ENCODE peak calls at places on chromosomes 5 and 9, in ten cellular contexts. R is hepatocyte, G is left lung, S is Calu3, V is MM.1S, Q is heart left ventricle, N is WERI-Rb-1, W is heart right ventricle, K is brain microvascular endothelial cell, H is pancreas. Y is an unnamed sample.

GRCh38 chr5:86917117-86917579 is 299.4 kb downstream of the COX7C start:
- DNase-seq in W (no peak), G (no peak), S (peak), R (peak), V (peak), K (peak), H (no peak), N (no peak), Q (no peak), Y (no peak)

GRCh38 chr5:4196744-4197646 is 601.4 kb downstream of the IRX1 start:
- DNase-seq in R (no peak), S (no peak), V (peak), Q (no peak), K (no peak), G (no peak), N (no peak), H (no peak), W (peak), Y (no peak)

GRCh38 chr9:87123830-87124229 is 176.5 kb upstream of the GAS1 start:
- DNase-seq in H (no peak), R (no peak), W (no peak), V (no peak), K (no peak), G (no peak), S (no peak), Q (no peak), N (no peak), Y (no peak)

GRCh38 chr5:137760294-137761019 is 6.3 kb upstream of the HNRNPA0 start:
- DNase-seq in Q (no peak), N (no peak), S (no peak), G (no peak), R (no peak), W (no peak), V (no peak), H (no peak), K (no peak), Y (no peak)

GRCh38 chr9:69433426-69433825 is 108.4 kb downstream of the ENTREP1 start:
- DNase-seq in R (no peak), K (no peak), W (no peak), H (no peak), Q (no peak), S (no peak), V (no peak), N (no peak), G (no peak), Y (no peak)

GRCh38 chr9:127004946-127005769 is 90.6 kb downstream of the RALGPS1 start:
- DNase-seq in W (no peak), G (no peak), H (no peak), S (no peak), R (peak), V (peak), Q (no peak), K (peak), N (no peak), Y (no peak)

GRCh38 chr5:66864240-66864884 is 268.2 kb downstream of the MAST4 start:
- DNase-seq in S (no peak), R (no peak), H (no peak), K (peak), N (peak), G (no peak), V (peak), W (no peak), Q (no peak), Y (peak)

GRCh38 chr9:138078846-138079245 is 201.3 kb downstream of the CACNA1B start:
- DNase-seq in Q (no peak), V (no peak), N (no peak), G (no peak), W (no peak), H (no peak), R (no peak), S (no peak), K (no peak), Y (no peak)

GRCh38 chr9:26426732-26427131 is 465.9 kb downstream of the CAAP1 start:
- DNase-seq in H (no peak), N (peak), Q (no peak), G (no peak), V (no peak), W (no peak), K (no peak), R (no peak), S (no peak), Y (no peak)

GRCh38 chr5:57298985-57299491 is 125.2 kb downstream of the GPBP1 start:
- DNase-seq in H (peak), N (peak), G (no peak), S (peak), R (peak), V (peak), K (peak), W (no peak), Q (peak), Y (peak)

GRCh38 chr5:140795259-140795641 is 598 bp downstream of the PCDHA2 start:
- DNase-seq in Q (no peak), R (peak), H (no peak), W (no peak), G (no peak), S (no peak), N (no peak), K (no peak), V (peak), Y (no peak)

GRCh38 chr5:55993628-55994501 is 898 bp downstream of the IL6ST start:
- DNase-seq in K (no peak), H (no peak), G (no peak), S (no peak), Q (no peak), W (no peak), N (no peak), R (no peak), V (peak), Y (no peak)

GRCh38 chr9:92097997-92098482 is 17.2 kb downstream of the SPTLC1 start:
- DNase-seq in H (peak), R (no peak), S (peak), V (no peak), W (peak), G (peak), K (peak), Q (peak), N (no peak), Y (no peak)

GRCh38 chr5:163079618-163080017 is 357.8 kb upstream of the CCNG1 start:
- DNase-seq in R (no peak), N (peak), Q (no peak), V (peak), S (peak), W (no peak), K (no peak), G (no peak), H (no peak), Y (no peak)
- TF ChIP-seq CTCF in R (no peak), N (peak), Q (no peak), V (peak), S (peak), W (no peak), K (peak), G (no peak), H (no peak), Y (no peak)

DNA sequence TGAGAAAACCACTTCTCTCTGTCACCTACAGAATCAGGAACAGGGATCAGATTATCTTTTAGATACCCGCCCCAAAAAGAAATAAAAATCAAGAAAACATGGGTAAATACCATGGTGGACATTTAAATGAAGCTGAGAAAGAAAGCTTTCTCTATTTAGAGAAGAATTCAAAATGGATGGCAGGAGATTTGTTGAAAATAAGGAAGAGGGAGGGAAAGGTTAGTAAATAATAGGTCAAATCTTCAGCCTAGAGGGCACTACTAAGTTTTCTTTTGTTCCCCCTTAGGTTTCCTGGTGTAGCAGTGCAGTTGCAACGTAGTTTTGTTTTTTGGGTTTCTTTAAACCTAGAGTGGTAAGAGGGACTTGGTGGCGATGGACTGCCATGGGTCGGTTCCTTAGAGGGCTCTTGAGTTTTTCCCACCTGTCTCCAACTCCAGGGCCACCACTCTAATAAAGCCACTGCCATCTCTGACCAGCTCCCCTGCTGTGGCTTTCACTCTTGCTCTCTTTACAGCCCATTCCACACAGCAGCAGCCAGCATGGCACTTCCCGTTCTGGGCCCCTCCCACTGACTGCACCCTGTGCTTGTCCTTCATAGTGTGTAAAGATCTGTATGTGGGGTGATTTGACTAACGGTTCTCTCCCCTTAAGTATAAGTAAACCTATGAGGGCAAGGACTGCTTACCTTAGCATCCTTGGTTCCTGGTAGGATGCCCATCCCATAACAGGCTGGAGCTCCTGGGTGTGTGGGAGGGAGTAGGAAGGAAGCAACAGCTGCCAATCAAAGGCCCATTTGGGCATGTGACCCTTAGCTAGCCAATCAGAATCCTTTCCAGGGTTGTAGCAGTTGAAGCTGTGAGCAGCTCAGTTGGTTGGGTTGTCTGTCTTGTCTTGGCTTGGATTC is 118.3 kb downstream of the SLC1A3 start:
- DNase-seq in V (peak), R (no peak), N (no peak), K (no peak), H (no peak), S (no peak), W (peak), Q (peak), G (peak), Y (no peak)
- TF ChIP-seq CTCF in V (no peak), R (no peak), N (no peak), K (no peak), H (no peak), S (no peak), W (no peak), Q (no peak), G (no peak), Y (no peak)

DNA sequence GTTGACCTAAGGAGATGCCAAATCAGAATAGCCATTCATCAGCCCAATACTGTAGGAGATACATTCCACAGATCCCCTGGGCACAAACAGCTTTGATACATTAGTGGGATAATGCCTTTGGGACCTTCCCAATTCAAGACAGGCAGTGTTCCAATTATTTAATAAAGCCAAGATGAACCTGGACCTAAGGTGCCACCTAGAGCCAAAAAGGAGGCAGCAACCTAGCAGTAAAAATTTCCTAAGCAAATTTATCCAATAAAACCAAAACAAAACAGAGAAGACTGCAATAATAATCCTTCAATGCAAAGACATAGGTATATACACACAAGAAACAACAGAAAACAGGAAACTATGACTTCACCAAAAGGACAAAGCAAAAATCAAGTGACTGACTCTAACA is 253.0 kb downstream of the HINT1 start:
- DNase-seq in G (no peak), K (no peak), Q (no peak), H (no peak), S (no peak), W (no peak), V (no peak), N (no peak), R (no peak), Y (no peak)
- TF ChIP-seq CTCF in G (no peak), K (peak), Q (peak), H (no peak), S (no peak), W (no peak), V (no peak), N (no peak), R (no peak), Y (no peak)

GRCh38 chr5:135747824-135748223 is 86.6 kb upstream of the SLC25A48 start:
- DNase-seq in Q (no peak), G (no peak), N (peak), S (no peak), W (no peak), K (no peak), H (no peak), V (no peak), R (no peak), Y (no peak)

GRCh38 chr5:135753990-135754389 is 80.5 kb upstream of the SLC25A48 start:
- DNase-seq in N (no peak), W (no peak), K (no peak), Q (no peak), R (no peak), G (no peak), H (no peak), S (no peak), V (no peak), Y (no peak)

GRCh38 chr5:135745897-135746500 is 88.5 kb upstream of the SLC25A48 start:
- DNase-seq in N (peak), H (no peak), Q (no peak), R (no peak), W (no peak), G (no peak), S (no peak), K (no peak), V (no peak), Y (no peak)

DNA sequence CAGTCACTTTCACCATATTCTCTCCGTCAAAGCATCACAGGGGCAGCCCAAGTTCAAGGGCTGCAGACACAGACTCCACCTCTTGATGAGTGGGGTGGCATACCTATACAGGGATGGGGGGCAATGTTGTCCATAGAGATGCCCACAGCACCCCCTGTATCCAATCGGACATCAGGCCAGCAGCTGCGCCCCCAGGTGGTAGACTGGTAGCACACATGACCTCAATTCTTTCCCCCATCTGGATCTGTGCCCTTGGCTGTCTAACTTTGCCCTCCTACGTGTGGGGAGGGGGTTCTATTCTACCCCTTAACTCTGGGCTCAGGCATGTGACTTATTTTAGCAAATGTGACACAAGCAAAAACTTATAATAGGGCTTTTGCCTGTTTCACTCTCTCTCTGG is 84.0 kb upstream of the SLC25A48 start:
- DNase-seq in W (no peak), N (no peak), V (no peak), K (no peak), Q (no peak), H (no peak), R (no peak), G (no peak), S (no peak), Y (no peak)
- TF ChIP-seq CTCF in W (no peak), N (peak), V (no peak), K (peak), Q (no peak), H (no peak), R (no peak), G (no peak), S (no peak), Y (peak)

DNA sequence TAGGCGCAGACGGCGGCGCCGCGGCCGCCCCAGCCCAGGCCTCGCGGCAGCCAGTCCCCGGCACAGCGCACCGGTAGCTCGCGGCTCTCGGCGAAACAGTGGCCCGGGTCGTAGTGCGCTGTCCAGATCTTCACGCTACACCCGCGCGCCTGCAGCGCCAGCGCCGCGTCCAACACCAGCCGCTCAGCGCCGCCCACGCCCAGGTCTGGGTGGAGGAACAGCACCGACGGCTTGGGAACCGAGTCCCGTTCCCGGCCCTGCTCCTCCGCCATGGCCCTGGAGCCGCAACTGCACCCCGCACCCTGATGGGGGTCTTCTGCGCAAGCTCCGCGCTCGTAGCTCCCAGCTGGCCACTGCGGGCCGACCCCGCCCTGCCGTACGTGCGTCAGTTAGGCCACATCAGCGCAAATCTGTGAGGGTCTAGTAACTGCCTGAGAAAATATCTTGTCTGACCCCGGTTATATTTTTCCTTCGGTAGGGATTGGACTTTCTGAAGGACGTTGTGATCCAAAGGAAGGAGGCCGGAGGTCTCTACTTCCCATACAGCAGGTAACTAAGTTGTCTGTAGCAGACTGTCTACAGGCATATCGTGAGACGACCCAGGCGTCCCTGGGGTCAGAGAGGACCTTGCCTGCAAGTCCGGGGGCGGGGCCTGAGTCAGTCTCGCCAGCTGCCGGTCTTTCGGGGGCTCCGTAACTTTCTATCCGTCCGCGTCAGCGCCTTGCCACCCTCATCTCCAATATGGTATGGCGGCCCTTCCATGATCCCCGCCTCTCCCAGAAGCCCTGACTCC is at the start of the genes ALG2 and SEC61B:
- DNase-seq in W (peak), Q (peak), N (peak), H (peak), S (peak), K (peak), G (peak), R (peak), V (peak), Y (peak)
- TF ChIP-seq CTCF in W (no peak), Q (no peak), N (no peak), H (no peak), S (no peak), K (no peak), G (no peak), R (no peak), V (no peak), Y (no peak)

DNA sequence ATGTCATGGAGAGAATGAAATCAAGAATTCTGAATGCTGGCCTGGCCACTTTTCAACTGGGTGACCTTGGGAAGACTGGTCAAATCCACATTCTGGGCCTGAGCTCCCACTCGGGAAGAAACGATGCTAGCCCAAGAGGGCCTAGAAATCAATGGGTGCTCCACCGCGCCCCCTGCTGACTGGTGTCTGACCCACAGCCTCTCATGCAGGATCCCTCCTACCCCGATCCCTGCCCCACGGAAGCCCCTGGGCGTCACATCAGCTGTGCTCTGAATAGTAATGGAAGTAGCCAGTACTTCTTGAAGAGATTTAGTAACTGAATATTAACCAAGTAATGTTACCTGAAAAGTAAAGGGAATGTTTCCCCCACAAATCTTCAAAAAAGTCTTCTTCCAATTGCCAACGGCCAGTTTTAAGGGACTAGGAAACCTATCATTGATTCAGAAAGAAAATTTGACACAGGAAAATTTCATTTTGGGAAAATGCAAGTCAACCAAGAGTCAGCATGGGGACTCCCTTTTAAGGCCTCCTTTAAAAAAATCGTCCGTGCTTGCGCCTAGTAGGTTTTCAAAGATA is 43.9 kb downstream of the CRB2 start:
- DNase-seq in H (no peak), S (peak), W (no peak), V (no peak), G (no peak), N (peak), Q (no peak), R (no peak), K (no peak), Y (no peak)
- TF ChIP-seq CTCF in H (no peak), S (no peak), W (no peak), V (peak), G (no peak), N (peak), Q (peak), R (peak), K (peak), Y (peak)

Y was measured in AG09309.